ENCODE peak calls at places on chromosomes 2 and 18, in eight cellular contexts. W is naive thymus-derived CD4-positive, alpha-beta T cell; D is right cardiac atrium; X is lung; C is body of pancreas; H is Right ventricle myocardium inferior; Q is IMR-90; L is upper lobe of right lung. T is an unnamed sample.

GRCh38 chr2:134395779-134396178 is 141.9 kb downstream of the MGAT5 start:
- ATAC-seq in H (no peak), X (no peak), L (no peak), W (no peak), C (no peak), D (no peak), Q (no peak), T (no peak)

GRCh38 chr2:118430510-118431187 is 342.4 kb downstream of the INSIG2 start:
- ATAC-seq in H (no peak), W (no peak), X (no peak), L (peak), D (no peak), C (no peak), Q (no peak), T (peak)

GRCh38 chr2:59857109-59857508 is 696.3 kb downstream of the BCL11A start:
- ATAC-seq in H (no peak), L (no peak), W (no peak), C (no peak), X (no peak), D (no peak), Q (no peak), T (no peak)

GRCh38 chr2:224969095-224969494 is 73.2 kb downstream of the DOCK10 start:
- ATAC-seq in L (no peak), C (no peak), D (no peak), X (no peak), H (no peak), W (peak), Q (no peak), T (no peak)

GRCh38 chr2:216098687-216099334 is 10.3 kb upstream of the XRCC5 start:
- ATAC-seq in X (no peak), C (no peak), D (peak), H (peak), W (peak), Q (no peak), L (peak), T (no peak)

GRCh38 chr2:238492905-238493304 is 66.2 kb downstream of the ASB1 start:
- ATAC-seq in C (no peak), L (no peak), W (no peak), D (no peak), X (no peak), Q (no peak), H (no peak), T (no peak)

GRCh38 chr2:180520816-180521595 is 459.4 kb upstream of the UBE2E3 start:
- ATAC-seq in W (no peak), H (no peak), Q (no peak), X (peak), L (no peak), D (no peak), C (no peak), T (peak)

GRCh38 chr2:21423854-21424253 is 300.1 kb downstream of the TDRD15 start:
- ATAC-seq in Q (no peak), C (peak), H (no peak), L (no peak), X (no peak), D (peak), W (no peak), T (no peak)

GRCh38 chr2:191415858-191416257 is 170.7 kb downstream of the MYO1B start:
- ATAC-seq in W (no peak), D (no peak), C (peak), L (no peak), Q (no peak), H (no peak), X (no peak), T (no peak)

GRCh38 chr2:181356526-181356925 is 100.7 kb upstream of the ITGA4 start:
- ATAC-seq in W (no peak), Q (no peak), L (no peak), C (no peak), D (no peak), H (no peak), X (no peak), T (no peak)

GRCh38 chr18:49730951-49731391 is 82.4 kb downstream of the ACAA2 start:
- ATAC-seq in D (no peak), L (no peak), W (no peak), H (no peak), X (no peak), C (no peak), Q (no peak), T (no peak)

GRCh38 chr18:41145526-41145925 is 809.5 kb upstream of the PIK3C3 start:
- ATAC-seq in H (no peak), C (no peak), L (no peak), W (no peak), X (no peak), D (no peak), Q (no peak), T (peak)

GRCh38 chr18:41949206-41949920 is 5.7 kb upstream of the PIK3C3 start:
- ATAC-seq in D (no peak), H (no peak), Q (peak), W (no peak), X (no peak), C (no peak), L (no peak), T (no peak)

GRCh38 chr18:10160251-10160650 is 246.4 kb downstream of the VAPA start:
- ATAC-seq in X (no peak), L (no peak), D (no peak), H (no peak), Q (no peak), W (no peak), C (no peak), T (no peak)

GRCh38 chr18:3186678-3187658 is 32.8 kb downstream of the MYOM1 start:
- ATAC-seq in D (peak), X (no peak), C (peak), H (no peak), W (no peak), L (no peak), Q (no peak), T (no peak)

GRCh38 chr2:180761224-180761623 is 219.2 kb upstream of the UBE2E3 start:
- ATAC-seq in X (no peak), L (no peak), H (no peak), W (no peak), Q (peak), C (no peak), D (no peak), T (no peak)

GRCh38 chr2:75361486-75361885 is 162.2 kb upstream of the TACR1 start:
- ATAC-seq in W (no peak), X (no peak), D (no peak), L (no peak), Q (no peak), C (no peak), H (no peak), T (no peak)

GRCh38 chr2:55618649-55619055 is 1.2 kb upstream of the PPP4R3B start:
- ATAC-seq in D (peak), W (no peak), X (no peak), Q (peak), H (peak), L (peak), C (no peak), T (peak)

GRCh38 chr2:109124982-109125594 is 3.9 kb upstream of the SH3RF3 start:
- ATAC-seq in L (no peak), D (no peak), H (no peak), W (no peak), C (no peak), X (no peak), Q (no peak), T (no peak)